ENCODE peak calls at places on chromosomes 6 and 20, in ten cellular contexts. One of them, this sample, is unnamed. For H3K36me3, the result is how much of the 10 kb centered on the place peaks cover.

GRCh38 chr6:342832-343179 is 48.7 kb upstream of the IRF4 start:
- DNase-seq in psoas muscle: no peak
- DNase-seq in A673: no peak
- DNase-seq in cardiac muscle cell: no peak
- DNase-seq in stomach: no peak
- DNase-seq in spleen: peak
- DNase-seq in IMR-90: no peak
- DNase-seq in aorta: no peak
- DNase-seq in brain microvascular endothelial cell: no peak
- DNase-seq in ovary: no peak
- DNase-seq in this sample: no peak

GRCh38 chr6:46453756-46454316 is 37.4 kb downstream of the RCAN2 start:
- DNase-seq in ovary: no peak
- DNase-seq in IMR-90: no peak
- DNase-seq in brain microvascular endothelial cell: no peak
- DNase-seq in A673: no peak
- DNase-seq in spleen: no peak
- DNase-seq in psoas muscle: no peak
- DNase-seq in stomach: no peak
- DNase-seq in cardiac muscle cell: no peak
- DNase-seq in aorta: no peak
- DNase-seq in this sample: no peak

GRCh38 chr6:71965404-71965803 is 79.1 kb downstream of the RIMS1 start:
- DNase-seq in IMR-90: no peak
- DNase-seq in spleen: no peak
- DNase-seq in A673: peak
- DNase-seq in stomach: no peak
- DNase-seq in ovary: no peak
- DNase-seq in aorta: no peak
- DNase-seq in brain microvascular endothelial cell: no peak
- DNase-seq in psoas muscle: no peak
- DNase-seq in cardiac muscle cell: no peak
- DNase-seq in this sample: no peak

GRCh38 chr6:155187096-155187495 is 76.7 kb upstream of the CLDN20 start:
- DNase-seq in aorta: no peak
- DNase-seq in IMR-90: no peak
- DNase-seq in psoas muscle: no peak
- DNase-seq in cardiac muscle cell: no peak
- DNase-seq in ovary: no peak
- DNase-seq in A673: no peak
- DNase-seq in brain microvascular endothelial cell: no peak
- DNase-seq in spleen: no peak
- DNase-seq in stomach: no peak
- DNase-seq in this sample: no peak

GRCh38 chr20:7155794-7156193 is 388.3 kb downstream of the BMP2 start:
- DNase-seq in aorta: no peak
- DNase-seq in brain microvascular endothelial cell: no peak
- DNase-seq in ovary: no peak
- DNase-seq in IMR-90: no peak
- DNase-seq in cardiac muscle cell: no peak
- DNase-seq in psoas muscle: no peak
- DNase-seq in stomach: no peak
- DNase-seq in A673: no peak
- DNase-seq in spleen: no peak
- DNase-seq in this sample: no peak

GRCh38 chr20:18003897-18004296 is 35.1 kb downstream of the MGME1 start:
- DNase-seq in cardiac muscle cell: no peak
- DNase-seq in stomach: no peak
- DNase-seq in A673: no peak
- DNase-seq in psoas muscle: no peak
- DNase-seq in brain microvascular endothelial cell: no peak
- DNase-seq in IMR-90: no peak
- DNase-seq in aorta: no peak
- DNase-seq in ovary: no peak
- DNase-seq in spleen: no peak
- DNase-seq in this sample: no peak

GRCh38 chr6:44668976-44669934 is 281.7 kb downstream of the CDC5L start:
- DNase-seq in cardiac muscle cell: no peak
- DNase-seq in brain microvascular endothelial cell: no peak
- DNase-seq in IMR-90: no peak
- DNase-seq in psoas muscle: no peak
- DNase-seq in ovary: no peak
- DNase-seq in aorta: no peak
- DNase-seq in stomach: no peak
- DNase-seq in A673: no peak
- DNase-seq in spleen: no peak
- DNase-seq in this sample: peak

GRCh38 chr20:51064160-51064559 is 41.3 kb upstream of the KCNG1 start:
- DNase-seq in ovary: no peak
- DNase-seq in aorta: no peak
- DNase-seq in cardiac muscle cell: no peak
- DNase-seq in psoas muscle: no peak
- DNase-seq in spleen: no peak
- DNase-seq in brain microvascular endothelial cell: no peak
- DNase-seq in IMR-90: no peak
- DNase-seq in A673: no peak
- DNase-seq in stomach: no peak
- DNase-seq in this sample: no peak

GRCh38 chr20:46054606-46055005 is 25.6 kb downstream of the SLC12A5 start:
- DNase-seq in ovary: no peak
- DNase-seq in IMR-90: no peak
- DNase-seq in stomach: no peak
- DNase-seq in spleen: no peak
- DNase-seq in aorta: no peak
- DNase-seq in brain microvascular endothelial cell: no peak
- DNase-seq in A673: no peak
- DNase-seq in psoas muscle: no peak
- DNase-seq in cardiac muscle cell: no peak
- DNase-seq in this sample: no peak

GRCh38 chr6:28811873-28812272 is 111.9 kb downstream of the TRIM27 start:
- DNase-seq in stomach: no peak
- DNase-seq in spleen: no peak
- DNase-seq in brain microvascular endothelial cell: no peak
- DNase-seq in aorta: no peak
- DNase-seq in ovary: no peak
- DNase-seq in A673: peak
- DNase-seq in IMR-90: peak
- DNase-seq in psoas muscle: no peak
- DNase-seq in cardiac muscle cell: no peak
- DNase-seq in this sample: peak

GRCh38 chr20:13008761-13009681 is at the start of gene SPTLC3:
- DNase-seq in A673: peak
- DNase-seq in IMR-90: peak
- DNase-seq in stomach: peak
- DNase-seq in brain microvascular endothelial cell: peak
- DNase-seq in ovary: peak
- DNase-seq in psoas muscle: no peak
- DNase-seq in aorta: no peak
- DNase-seq in cardiac muscle cell: peak
- DNase-seq in spleen: no peak
- DNase-seq in this sample: no peak

GRCh38 chr20:35120012-35120701 is 27.0 kb downstream of the EDEM2 start:
- DNase-seq in psoas muscle: no peak
- DNase-seq in ovary: no peak
- DNase-seq in stomach: no peak
- DNase-seq in IMR-90: peak
- DNase-seq in cardiac muscle cell: peak
- DNase-seq in brain microvascular endothelial cell: peak
- DNase-seq in spleen: no peak
- DNase-seq in A673: no peak
- DNase-seq in aorta: no peak
- DNase-seq in this sample: peak

GRCh38 chr6:110878751-110879539 is 4.4 kb downstream of the AMD1 start:
- DNase-seq in psoas muscle: no peak
- DNase-seq in brain microvascular endothelial cell: peak
- DNase-seq in ovary: no peak
- DNase-seq in spleen: no peak
- DNase-seq in stomach: no peak
- DNase-seq in aorta: no peak
- DNase-seq in A673: peak
- DNase-seq in IMR-90: peak
- DNase-seq in cardiac muscle cell: peak
- DNase-seq in this sample: no peak
- H3K4me3 ChIP-seq in psoas muscle: peak
- H3K4me3 ChIP-seq in brain microvascular endothelial cell: peak
- H3K4me3 ChIP-seq in ovary: no peak
- H3K4me3 ChIP-seq in spleen: peak
- H3K4me3 ChIP-seq in stomach: peak
- H3K4me3 ChIP-seq in aorta: no peak
- H3K4me3 ChIP-seq in A673: peak
- H3K4me3 ChIP-seq in IMR-90: peak
- H3K4me3 ChIP-seq in cardiac muscle cell: peak
- H3K4me3 ChIP-seq in this sample: no peak

DNA sequence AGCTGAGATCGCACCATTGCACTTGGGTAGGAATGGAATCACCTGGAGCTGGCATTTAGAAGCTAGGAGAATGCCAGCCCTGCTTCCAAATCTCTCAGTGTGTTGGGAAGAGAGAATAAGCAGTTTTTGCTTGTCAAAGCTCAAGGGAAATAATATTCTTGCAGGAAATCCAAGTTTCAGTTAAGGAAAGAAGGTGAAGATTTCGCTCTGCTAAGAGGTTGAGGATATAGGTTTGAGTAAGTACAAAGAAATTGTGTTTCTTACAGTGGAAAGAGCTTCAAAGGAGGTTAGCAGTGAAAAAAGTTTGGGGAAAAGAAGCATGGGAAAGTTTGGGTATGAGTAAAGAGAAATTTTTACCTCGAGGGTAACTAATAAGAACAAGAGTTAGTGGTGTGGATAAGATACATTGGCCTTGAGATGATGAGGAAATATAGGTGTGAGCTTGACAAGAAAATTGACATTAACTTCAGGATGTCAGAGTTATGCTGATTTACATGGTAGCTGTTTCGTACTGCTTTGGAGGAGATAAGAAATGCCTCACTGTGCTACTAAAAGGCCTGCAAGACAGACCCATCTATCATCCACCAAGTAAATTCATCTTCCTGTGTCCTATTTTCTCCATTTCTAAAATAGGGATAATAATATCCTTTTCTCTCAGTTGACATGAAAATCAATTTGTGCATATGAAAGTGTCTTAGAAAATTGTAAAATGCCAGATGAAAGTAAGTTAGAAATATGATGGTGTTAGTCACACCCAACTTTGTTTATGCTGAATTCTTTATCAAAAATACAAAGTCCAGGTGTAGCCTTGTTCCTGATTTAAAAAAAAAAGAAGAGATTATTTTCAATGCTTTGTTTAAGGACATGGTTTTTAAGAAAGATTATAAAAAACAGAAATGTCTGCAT is 12.8 kb upstream of the HINT3 start:
- DNase-seq in IMR-90: no peak
- DNase-seq in spleen: no peak
- DNase-seq in stomach: no peak
- DNase-seq in aorta: no peak
- DNase-seq in A673: no peak
- DNase-seq in cardiac muscle cell: no peak
- DNase-seq in ovary: no peak
- DNase-seq in psoas muscle: no peak
- DNase-seq in brain microvascular endothelial cell: no peak
- DNase-seq in this sample: no peak
- H3K27ac ChIP-seq in IMR-90: no peak
- H3K27ac ChIP-seq in spleen: peak
- H3K27ac ChIP-seq in stomach: peak
- H3K27ac ChIP-seq in aorta: no peak
- H3K27ac ChIP-seq in A673: no peak
- H3K27ac ChIP-seq in cardiac muscle cell: no peak
- H3K27ac ChIP-seq in ovary: no peak
- H3K27ac ChIP-seq in psoas muscle: no peak
- H3K27ac ChIP-seq in brain microvascular endothelial cell: peak
- H3K27ac ChIP-seq in this sample: peak

GRCh38 chr6:105302617-105303128 is 100.2 kb downstream of the PREP start:
- DNase-seq in cardiac muscle cell: no peak
- DNase-seq in aorta: no peak
- DNase-seq in spleen: no peak
- DNase-seq in ovary: no peak
- DNase-seq in psoas muscle: peak
- DNase-seq in IMR-90: no peak
- DNase-seq in A673: no peak
- DNase-seq in stomach: no peak
- DNase-seq in brain microvascular endothelial cell: no peak
- DNase-seq in this sample: no peak
- H3K36me3 ChIP-seq in cardiac muscle cell: under half
- H3K36me3 ChIP-seq in aorta: under half
- H3K36me3 ChIP-seq in spleen: half or more
- H3K36me3 ChIP-seq in ovary: under half
- H3K36me3 ChIP-seq in psoas muscle: under half
- H3K36me3 ChIP-seq in IMR-90: under half
- H3K36me3 ChIP-seq in A673: under half
- H3K36me3 ChIP-seq in stomach: under half
- H3K36me3 ChIP-seq in brain microvascular endothelial cell: under half
- H3K36me3 ChIP-seq in this sample: under half

GRCh38 chr6:26613717-26614683 is 17.2 kb downstream of the ABT1 start:
- DNase-seq in stomach: no peak
- DNase-seq in spleen: no peak
- DNase-seq in IMR-90: no peak
- DNase-seq in A673: no peak
- DNase-seq in brain microvascular endothelial cell: no peak
- DNase-seq in ovary: no peak
- DNase-seq in aorta: peak
- DNase-seq in psoas muscle: no peak
- DNase-seq in cardiac muscle cell: no peak
- DNase-seq in this sample: no peak
- H3K4me3 ChIP-seq in stomach: peak
- H3K4me3 ChIP-seq in spleen: peak
- H3K4me3 ChIP-seq in IMR-90: no peak
- H3K4me3 ChIP-seq in A673: peak
- H3K4me3 ChIP-seq in brain microvascular endothelial cell: peak
- H3K4me3 ChIP-seq in ovary: no peak
- H3K4me3 ChIP-seq in aorta: no peak
- H3K4me3 ChIP-seq in psoas muscle: peak
- H3K4me3 ChIP-seq in cardiac muscle cell: peak
- H3K4me3 ChIP-seq in this sample: no peak

GRCh38 chr20:59586613-59587012 is 17.7 kb upstream of the PHACTR3 start:
- DNase-seq in aorta: no peak
- DNase-seq in psoas muscle: no peak
- DNase-seq in spleen: peak
- DNase-seq in cardiac muscle cell: no peak
- DNase-seq in A673: no peak
- DNase-seq in IMR-90: no peak
- DNase-seq in stomach: no peak
- DNase-seq in ovary: no peak
- DNase-seq in brain microvascular endothelial cell: no peak
- DNase-seq in this sample: no peak
- H3K27ac ChIP-seq in aorta: no peak
- H3K27ac ChIP-seq in psoas muscle: no peak
- H3K27ac ChIP-seq in spleen: peak
- H3K27ac ChIP-seq in cardiac muscle cell: no peak
- H3K27ac ChIP-seq in A673: no peak
- H3K27ac ChIP-seq in IMR-90: no peak
- H3K27ac ChIP-seq in stomach: no peak
- H3K27ac ChIP-seq in ovary: no peak
- H3K27ac ChIP-seq in brain microvascular endothelial cell: no peak
- H3K27ac ChIP-seq in this sample: no peak

GRCh38 chr6:170068496-170068895 is 222.4 kb downstream of the DLL1 start:
- DNase-seq in cardiac muscle cell: no peak
- DNase-seq in IMR-90: no peak
- DNase-seq in brain microvascular endothelial cell: no peak
- DNase-seq in spleen: peak
- DNase-seq in stomach: no peak
- DNase-seq in psoas muscle: no peak
- DNase-seq in ovary: no peak
- DNase-seq in aorta: peak
- DNase-seq in A673: no peak
- DNase-seq in this sample: no peak
- H3K36me3 ChIP-seq in cardiac muscle cell: under half
- H3K36me3 ChIP-seq in IMR-90: under half
- H3K36me3 ChIP-seq in brain microvascular endothelial cell: under half
- H3K36me3 ChIP-seq in spleen: under half
- H3K36me3 ChIP-seq in stomach: under half
- H3K36me3 ChIP-seq in psoas muscle: under half
- H3K36me3 ChIP-seq in ovary: under half
- H3K36me3 ChIP-seq in aorta: under half
- H3K36me3 ChIP-seq in A673: under half
- H3K36me3 ChIP-seq in this sample: under half

GRCh38 chr6:157198425-157199279 is 124.7 kb downstream of the TMEM242 start:
- DNase-seq in aorta: peak
- DNase-seq in ovary: peak
- DNase-seq in psoas muscle: peak
- DNase-seq in spleen: no peak
- DNase-seq in A673: peak
- DNase-seq in cardiac muscle cell: peak
- DNase-seq in stomach: peak
- DNase-seq in brain microvascular endothelial cell: no peak
- DNase-seq in IMR-90: peak
- DNase-seq in this sample: no peak
- H3K4me3 ChIP-seq in aorta: no peak
- H3K4me3 ChIP-seq in ovary: no peak
- H3K4me3 ChIP-seq in psoas muscle: peak
- H3K4me3 ChIP-seq in spleen: no peak
- H3K4me3 ChIP-seq in A673: no peak
- H3K4me3 ChIP-seq in cardiac muscle cell: no peak
- H3K4me3 ChIP-seq in stomach: no peak
- H3K4me3 ChIP-seq in brain microvascular endothelial cell: no peak
- H3K4me3 ChIP-seq in IMR-90: no peak
- H3K4me3 ChIP-seq in this sample: no peak

This sample was measured in SJSA1.